ENCODE peak calls at places on chromosomes 3 and 15, in nine cellular contexts. B is HEK293T; P is T1000; A is mucosa of descending colon; S is T-helper 1 cell; L is fibroblast of the aortic adventitia; K is stimulated activated naive B cell treated with anti-CD40 and anti-IgM and Interleukin-4, amounts not matched to agents 10 μg/mL and 1 μg/mL and 100 μg/mL, for 72 hours; Z is AG04449; T is NCI-H345. C is an unnamed sample.
A peak's percentile ranks its signal among the peaks of the same experiment; 100 is the strongest.

GRCh38 chr3:73625124-73625665 is 454 bp upstream of the PDZRN3 start:
- DNase-seq in K (no peak), Z (no peak), A (peak; percentile 50), L (peak; percentile 84), B (peak; percentile 42), P (no peak), S (no peak), T (peak; percentile 24), C (no peak)

GRCh38 chr3:28606283-28606682 is 257.7 kb upstream of the AZI2 start:
- DNase-seq in T (no peak), K (no peak), L (no peak), A (no peak), P (no peak), Z (no peak), S (no peak), B (no peak), C (no peak)

GRCh38 chr15:90646662-90647305 is 70.4 kb upstream of the BLM start:
- DNase-seq in L (no peak), A (no peak), S (no peak), B (no peak), T (no peak), Z (no peak), P (no peak), K (no peak), C (no peak)

GRCh38 chr15:79257454-79257853 is 25.1 kb upstream of the ANKRD34C start:
- DNase-seq in B (no peak), P (no peak), L (no peak), T (no peak), A (no peak), K (no peak), S (no peak), Z (no peak), C (no peak)

GRCh38 chr3:177772908-177773557 is 575.8 kb upstream of the TBL1XR1 start:
- DNase-seq in A (no peak), S (no peak), T (peak; percentile 22), P (no peak), K (no peak), B (no peak), L (no peak), Z (no peak), C (no peak)

GRCh38 chr3:54876694-54877093 is 51.2 kb downstream of the LRTM1 start:
- DNase-seq in L (no peak), T (no peak), B (no peak), A (no peak), P (no peak), K (no peak), Z (no peak), S (no peak), C (no peak)

GRCh38 chr15:100114100-100114499 is 227.7 kb downstream of the ADAMTS17 start:
- DNase-seq in B (no peak), S (no peak), T (no peak), P (no peak), K (no peak), L (peak; percentile 96), Z (peak; percentile 29), A (no peak), C (peak; percentile 72)

GRCh38 chr15:31471731-31472430 is 145.2 kb downstream of the KLF13 start:
- DNase-seq in B (no peak), S (no peak), P (no peak), Z (peak; percentile 71), T (no peak), K (no peak), A (no peak), L (peak; percentile 95), C (no peak)

GRCh38 chr15:89693696-89694095 is 3.1 kb downstream of the WDR93 start:
- DNase-seq in K (no peak), A (no peak), T (no peak), S (no peak), B (no peak), L (no peak), Z (no peak), P (no peak), C (no peak)

GRCh38 chr3:24545917-24546316 is 51.3 kb upstream of the THRB start:
- DNase-seq in L (peak; percentile 32), B (no peak), P (no peak), T (no peak), S (no peak), Z (no peak), A (no peak), K (no peak), C (no peak)

GRCh38 chr3:12192655-12193484 is 34.2 kb upstream of the TIMP4 start:
- DNase-seq in P (no peak), B (no peak), L (no peak), A (no peak), Z (no peak), T (no peak), S (no peak), K (no peak), C (no peak)

GRCh38 chr3:129226374-129226773 is 23.0 kb upstream of the COPG1 start:
- DNase-seq in Z (peak; percentile 83), L (peak; percentile 91), P (peak; percentile 48), B (no peak), A (peak; percentile 59), T (no peak), K (no peak), S (no peak), C (no peak)

GRCh38 chr3:108131105-108131794 is 40.4 kb upstream of the CD47 start:
- DNase-seq in K (no peak), S (no peak), P (no peak), L (peak; percentile 87), B (no peak), Z (peak; percentile 69), T (no peak), A (no peak), C (no peak)

GRCh38 chr3:141412936-141413354 is 44.6 kb downstream of the ZBTB38 start:
- DNase-seq in T (no peak), K (no peak), A (peak; percentile 77), B (no peak), S (no peak), Z (no peak), P (no peak), L (peak; percentile 97), C (peak; percentile 89)

GRCh38 chr3:190117995-190118394 is 2.7 kb downstream of the P3H2 start:
- DNase-seq in Z (no peak), L (no peak), K (no peak), A (no peak), B (no peak), T (no peak), S (no peak), P (no peak), C (no peak)

GRCh38 chr3:112013058-112013783 is 14.5 kb downstream of the TAGLN3 start:
- DNase-seq in Z (peak; percentile 23), S (peak; percentile 67), L (peak; percentile 84), T (no peak), P (peak; percentile 14), A (peak; percentile 53), K (peak; percentile 42), B (peak; percentile 48), C (peak; percentile 72)

GRCh38 chr3:195133462-195133861 is 137.5 kb downstream of the XXYLT1 start:
- DNase-seq in A (no peak), L (peak; percentile 93), S (peak; percentile 85), T (peak; percentile 40), Z (no peak), P (no peak), B (no peak), K (no peak), C (no peak)

GRCh38 chr15:99708563-99708962 is 24.7 kb downstream of the LYSMD4 start:
- DNase-seq in S (no peak), Z (no peak), A (peak; percentile 72), P (peak; percentile 48), B (no peak), L (peak; percentile 87), T (no peak), K (no peak), C (no peak)

GRCh38 chr3:20066848-20067617 is 26.8 kb downstream of the KAT2B start:
- DNase-seq in S (no peak), A (no peak), T (no peak), B (no peak), Z (no peak), P (peak; percentile 63), K (no peak), L (peak; percentile 59), C (no peak)

GRCh38 chr15:68213991-68214837 is 9.1 kb upstream of the CALML4 start:
- DNase-seq in K (no peak), Z (no peak), B (no peak), L (no peak), S (no peak), P (no peak), T (no peak), A (no peak), C (no peak)

GRCh38 chr15:40904552-40905201 is 10.4 kb downstream of the VPS18 start:
- DNase-seq in Z (no peak), B (no peak), A (no peak), S (no peak), L (no peak), K (no peak), T (no peak), P (no peak), C (no peak)

GRCh38 chr3:56812749-56813655 is 11.3 kb upstream of the ARHGEF3 start:
- DNase-seq in S (no peak), L (peak; percentile 80), P (no peak), B (no peak), K (no peak), Z (no peak), T (no peak), A (no peak), C (peak; percentile 44)

GRCh38 chr3:124275421-124275820 is 283.5 kb upstream of the ROPN1 start:
- DNase-seq in K (no peak), P (no peak), B (no peak), S (no peak), A (no peak), L (no peak), Z (no peak), T (no peak), C (no peak)

GRCh38 chr15:77664428-77664827 is 31.7 kb upstream of the LINGO1 start:
- DNase-seq in P (no peak), L (no peak), B (no peak), K (no peak), A (no peak), S (no peak), Z (no peak), T (no peak), C (no peak)

GRCh38 chr3:41600616-41601015 is 361.3 kb downstream of the ULK4 start:
- DNase-seq in A (no peak), K (no peak), L (no peak), Z (no peak), S (no peak), T (no peak), P (no peak), B (no peak), C (no peak)

GRCh38 chr15:25775317-25775912 is 87.7 kb downstream of the ATP10A start:
- DNase-seq in K (peak; percentile 74), L (peak; percentile 77), Z (peak; percentile 50), P (no peak), B (no peak), A (no peak), T (no peak), S (no peak), C (peak; percentile 22)

GRCh38 chr3:86410587-86410986 is 580.4 kb downstream of the VGLL3 start:
- DNase-seq in T (no peak), B (no peak), Z (no peak), L (no peak), S (no peak), P (no peak), A (no peak), K (no peak), C (no peak)

GRCh38 chr3:156511987-156512677 is 42.8 kb downstream of the SSR3 start:
- DNase-seq in Z (no peak), L (no peak), K (no peak), S (peak; percentile 42), B (no peak), P (no peak), T (no peak), A (no peak), C (no peak)

GRCh38 chr3:15676259-15676658 is 74.7 kb downstream of the BTD start:
- DNase-seq in K (no peak), T (no peak), S (no peak), A (no peak), P (no peak), B (no peak), L (peak; percentile 7), Z (no peak), C (no peak)

GRCh38 chr15:60408438-60409105 is 10.8 kb upstream of the ANXA2 start:
- DNase-seq in Z (no peak), S (peak; percentile 70), P (no peak), B (no peak), L (peak; percentile 90), T (no peak), A (no peak), K (no peak), C (no peak)

GRCh38 chr3:170531557-170532335 is 54.1 kb downstream of the SLC7A14 start:
- DNase-seq in T (no peak), B (no peak), A (no peak), L (peak; percentile 27), Z (no peak), P (peak; percentile 47), K (no peak), S (no peak), C (no peak)